ENCODE peak calls at places on chromosomes 12 and 14, in four cellular contexts. N is mammary epithelial cell, M is gastrocnemius medialis, O is suprapubic skin. Z is an unnamed sample.

GRCh38 chr14:26395726-26396125 is 202.1 kb downstream of the NOVA1 start:
- DNase-seq in M (no peak), O (no peak), N (no peak), Z (no peak)

GRCh38 chr14:53401646-53402045 is 248.5 kb upstream of the DDHD1 start:
- DNase-seq in N (no peak), O (no peak), M (no peak), Z (no peak)

GRCh38 chr14:79578470-79578869 is 632.8 kb downstream of the DIO2 start:
- DNase-seq in M (no peak), N (no peak), O (no peak), Z (no peak)

GRCh38 chr12:122142857-122143256 is 31.2 kb downstream of the IL31 start:
- DNase-seq in N (no peak), O (no peak), M (no peak), Z (no peak)

GRCh38 chr12:91331371-91331770 is 148.8 kb upstream of the DCN start:
- DNase-seq in N (no peak), O (no peak), M (no peak), Z (no peak)

GRCh38 chr12:18139989-18140596 is 50.1 kb upstream of the RERGL start:
- DNase-seq in M (no peak), O (no peak), N (peak; percentile 9), Z (no peak)

GRCh38 chr12:30962047-30962446 is 35.5 kb downstream of the TSPAN11 start:
- DNase-seq in N (no peak), O (no peak), M (no peak), Z (no peak)

GRCh38 chr14:105617201-105617777 is 90.9 kb downstream of the TMEM121 start:
- DNase-seq in O (peak; percentile 70), N (no peak), M (no peak), Z (no peak)

GRCh38 chr14:23186913-23187654 is 3.6 kb upstream of the SLC7A8 start:
- DNase-seq in O (no peak), N (peak; percentile 44), M (no peak), Z (no peak)

GRCh38 chr12:114918535-114919233 is 234.7 kb upstream of the TBX3 start:
- DNase-seq in M (no peak), N (peak; percentile 40), O (no peak), Z (no peak)

GRCh38 chr14:98602983-98603382 is 669.0 kb downstream of the BCL11B start:
- DNase-seq in N (no peak), O (no peak), M (no peak), Z (no peak)

GRCh38 chr12:98369601-98370000 is 145.8 kb upstream of the TMPO start:
- DNase-seq in N (peak; percentile 14), M (no peak), O (no peak), Z (no peak)

GRCh38 chr12:47504775-47505446 is 200.9 kb downstream of the RPAP3 start:
- DNase-seq in M (no peak), O (no peak), N (peak; percentile 65), Z (no peak)

GRCh38 chr12:57793920-57794319 is 11.3 kb downstream of the TSFM start:
- DNase-seq in N (peak; percentile 95), O (no peak), M (no peak), Z (no peak)

GRCh38 chr14:55074662-55075061 is 23.2 kb downstream of the MAPK1IP1L start:
- DNase-seq in O (no peak), M (no peak), N (no peak), Z (no peak)

GRCh38 chr14:93369393-93370266 is 22.6 kb downstream of the COX8C start:
- DNase-seq in N (peak; percentile 11), M (no peak), O (no peak), Z (no peak)

GRCh38 chr12:124764870-124765570 is 98.6 kb downstream of the SCARB1 start:
- DNase-seq in O (no peak), M (peak; percentile 56), N (peak; percentile 91), Z (no peak)

GRCh38 chr12:119036878-119037493 is 55.6 kb downstream of the SRRM4 start:
- DNase-seq in O (no peak), N (no peak), M (no peak), Z (no peak)

GRCh38 chr12:69476276-69477017 is 6.3 kb downstream of the FRS2 start:
- DNase-seq in N (no peak), M (no peak), O (no peak), Z (no peak)

GRCh38 chr14:99575043-99576023 is 28.7 kb downstream of the CCDC85C start:
- DNase-seq in N (peak; percentile 26), M (no peak), O (no peak), Z (no peak)

GRCh38 chr14:35390577-35391387 is 13.8 kb downstream of the NFKBIA start:
- DNase-seq in N (peak; percentile 31), M (no peak), O (no peak), Z (no peak)

GRCh38 chr12:110699591-110700445 is 10.9 kb upstream of the HVCN1 start:
- DNase-seq in O (no peak), M (no peak), N (no peak), Z (peak; percentile 60)

GRCh38 chr12:8154526-8154925 is 2.3 kb upstream of the ZNF705A start:
- DNase-seq in N (no peak), O (no peak), M (no peak), Z (no peak)

GRCh38 chr14:60819575-60819974 is 85.0 kb downstream of the MNAT1 start:
- DNase-seq in O (no peak), N (no peak), M (no peak), Z (no peak)

GRCh38 chr12:32532951-32533350 is 133.6 kb downstream of the FGD4 start:
- DNase-seq in O (no peak), M (no peak), N (no peak), Z (no peak)
- H3K27me3 ChIP-seq in O (no peaks in the 10 kb centered on the region), M (no peaks in the 10 kb centered on the region), N (no peaks in the 10 kb centered on the region), Z (no peaks in the 10 kb centered on the region)

DNA sequence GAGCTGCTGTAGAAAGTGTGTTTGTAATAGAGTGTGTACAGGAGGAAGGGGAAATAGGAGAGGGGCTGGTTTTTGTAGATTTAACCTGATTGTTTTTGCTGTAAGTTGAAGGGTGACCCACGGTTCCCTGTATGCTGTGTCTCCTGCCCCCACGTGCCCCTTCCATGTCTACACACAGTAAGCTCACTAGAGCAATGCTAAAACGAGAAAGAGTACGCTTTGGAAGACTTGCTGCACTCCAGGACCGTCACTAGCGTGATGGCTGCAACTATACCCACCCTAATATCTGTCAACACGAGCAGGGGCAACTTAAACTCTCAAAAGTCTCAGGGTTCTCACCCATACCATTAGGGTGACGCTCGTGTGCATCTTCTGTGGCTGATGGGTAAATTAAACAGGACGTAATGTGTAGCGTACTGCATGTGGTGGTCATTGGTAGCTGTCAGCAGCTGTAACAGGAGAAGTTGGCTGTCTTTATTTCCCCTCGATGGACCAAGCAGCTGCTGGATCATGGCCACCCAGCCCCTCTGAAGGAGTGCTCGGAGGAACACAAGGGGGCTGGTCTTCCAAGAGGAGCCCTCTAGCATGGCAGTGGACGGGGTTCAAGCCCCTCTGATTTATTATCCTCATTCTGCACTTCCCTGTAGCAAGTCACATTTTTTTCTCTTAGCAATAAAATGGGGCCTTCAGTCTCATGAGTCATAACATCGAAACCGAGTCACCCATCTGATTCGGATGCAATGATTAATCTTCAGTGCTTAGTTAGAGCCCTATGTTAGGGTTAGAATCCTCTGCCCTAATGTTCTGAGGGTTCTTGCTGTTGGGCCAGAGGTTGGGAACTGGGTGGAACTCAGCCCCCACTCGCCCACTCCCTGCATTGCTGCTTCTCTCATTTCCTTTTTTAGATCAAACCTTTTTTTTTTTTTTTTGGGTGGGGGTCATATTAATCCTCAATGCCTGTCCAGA is 14.0 kb downstream of the CCND2 start:
- DNase-seq in M (no peak), N (peak; percentile 70), O (peak; percentile 49), Z (no peak)
- H3K27me3 ChIP-seq in M (peaks cover 9% of the 10 kb centered on the region), N (no peaks in the 10 kb centered on the region), O (no peaks in the 10 kb centered on the region), Z (peaks cover 10% of the 10 kb centered on the region)

GRCh38 chr12:113515082-113515856 is 43.6 kb upstream of the LHX5 start:
- DNase-seq in O (no peak), M (no peak), N (no peak), Z (no peak)
- H3K27me3 ChIP-seq in O (peaks cover 95% of the 10 kb centered on the region), M (peaks cover 42% of the 10 kb centered on the region), N (peaks cover 18% of the 10 kb centered on the region), Z (peaks cover 13% of the 10 kb centered on the region)

DNA sequence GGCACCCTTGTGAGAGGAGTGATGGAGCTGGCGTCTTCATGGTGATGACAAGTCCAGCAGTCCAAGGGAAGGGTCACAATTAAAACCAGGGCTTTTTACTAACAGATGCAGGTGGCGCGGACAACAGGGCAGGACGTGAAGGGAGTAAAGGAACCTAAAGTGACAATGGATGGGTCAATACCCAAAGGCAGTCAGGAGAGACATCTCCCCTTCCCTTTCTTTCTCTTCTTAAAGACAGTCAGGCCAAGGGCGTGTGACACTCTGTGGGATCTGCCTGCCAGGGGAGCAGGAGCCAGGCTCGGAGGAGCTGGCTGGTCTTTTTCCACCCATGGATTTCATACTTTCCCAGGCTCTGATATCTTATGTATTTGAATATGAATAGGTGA is 62.0 kb downstream of the FBXL14 start:
- DNase-seq in O (no peak), N (no peak), M (no peak), Z (no peak)
- H3K27me3 ChIP-seq in O (peaks cover 35% of the 10 kb centered on the region), N (no peaks in the 10 kb centered on the region), M (peaks cover 37% of the 10 kb centered on the region), Z (peaks cover 33% of the 10 kb centered on the region)

DNA sequence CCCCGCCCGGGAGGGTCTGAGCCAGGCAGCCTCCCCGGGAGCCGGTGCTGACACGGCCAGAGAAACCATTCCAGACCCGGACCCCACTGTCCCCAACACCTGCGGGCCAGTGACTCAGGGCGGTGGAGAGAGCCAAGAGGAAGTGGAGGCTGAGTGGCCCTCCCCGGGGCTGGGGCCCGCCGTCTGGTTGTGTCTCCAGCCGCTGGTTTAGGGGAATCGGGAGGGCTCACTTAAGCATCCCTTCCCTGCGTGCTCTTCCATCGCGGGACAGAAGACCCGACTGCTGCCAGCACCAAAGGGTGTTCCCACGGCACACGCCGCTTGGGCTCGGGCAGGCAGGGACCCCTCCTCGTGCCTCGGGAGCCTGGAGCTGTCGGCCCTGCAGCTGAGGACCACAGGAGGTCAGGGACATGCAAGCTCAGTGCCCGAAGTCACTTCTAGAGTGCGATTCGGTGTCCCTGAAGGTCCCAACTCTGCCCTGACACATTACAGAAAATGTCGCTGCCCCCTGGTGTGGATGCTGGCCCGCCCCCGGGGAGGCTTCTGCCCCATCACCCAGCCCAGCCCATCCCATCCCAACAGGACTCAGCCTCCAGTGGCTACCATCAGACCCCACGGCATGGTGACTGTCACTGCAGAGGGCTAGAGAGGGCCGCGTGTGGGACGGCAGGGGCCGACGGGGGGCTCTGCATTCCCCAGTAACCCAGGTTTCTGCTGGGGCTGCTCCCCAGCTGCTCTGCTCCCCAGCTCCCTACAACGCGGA is 50.8 kb downstream of the GALNT9 start:
- DNase-seq in O (no peak), M (no peak), N (no peak), Z (peak; percentile 8)
- H3K27me3 ChIP-seq in O (peaks cover 99% of the 10 kb centered on the region), M (peaks cover 92% of the 10 kb centered on the region), N (peaks cover 2% of the 10 kb centered on the region), Z (peaks cover 27% of the 10 kb centered on the region)

GRCh38 chr12:2627343-2628191 is 167.2 kb upstream of the FKBP4 start:
- DNase-seq in M (no peak), O (no peak), N (no peak), Z (peak; percentile 32)

GRCh38 chr12:2631613-2632350 is 163.0 kb upstream of the FKBP4 start:
- DNase-seq in O (peak; percentile 75), N (no peak), M (no peak), Z (no peak)

GRCh38 chr12:2628401-2628800 is 166.4 kb upstream of the FKBP4 start:
- DNase-seq in O (no peak), M (no peak), N (no peak), Z (no peak)

GRCh38 chr12:2625267-2625666 is 169.5 kb upstream of the FKBP4 start:
- DNase-seq in M (no peak), O (no peak), N (no peak), Z (no peak)

GRCh38 chr12:2629051-2629450 is 165.7 kb upstream of the FKBP4 start:
- DNase-seq in N (no peak), O (no peak), M (no peak), Z (no peak)
- H3K27me3 ChIP-seq in N (no peaks in the 10 kb centered on the region), O (peaks cover 3% of the 10 kb centered on the region), M (no peaks in the 10 kb centered on the region), Z (peaks cover 14% of the 10 kb centered on the region)

GRCh38 chr12:106769546-106769945 is 4.9 kb upstream of the RIC8B start:
- DNase-seq in N (no peak), M (no peak), O (no peak), Z (no peak)
- H3K27me3 ChIP-seq in N (peaks cover 2% of the 10 kb centered on the region), M (no peaks in the 10 kb centered on the region), O (peaks cover 20% of the 10 kb centered on the region), Z (no peaks in the 10 kb centered on the region)

Z was measured in psoas muscle.